ENCODE peak calls at places on chromosome 9, in five cellular contexts. M, V, G, Y and Z are unnamed samples.

GRCh38 chr9:133608881-133609280 is 308 bp downstream of the FAM163B start:
- DNase-seq in M (no peak), V (no peak), G (no peak), Y (peak), Z (no peak)

GRCh38 chr9:106284300-106284699 is 578.7 kb upstream of the ZNF462 start:
- DNase-seq in M (no peak), V (no peak), G (no peak), Y (peak), Z (no peak)

GRCh38 chr9:91099471-91099870 is 262.2 kb downstream of the AUH start:
- DNase-seq in M (no peak), V (no peak), G (no peak), Y (no peak), Z (no peak)

GRCh38 chr9:126979461-126979860 is 64.9 kb downstream of the RALGPS1 start:
- DNase-seq in M (no peak), V (no peak), G (peak), Y (no peak), Z (peak)

GRCh38 chr9:70060883-70061507 is 17.3 kb downstream of the MAMDC2 start:
- DNase-seq in M (no peak), V (no peak), G (no peak), Y (no peak), Z (no peak)

GRCh38 chr9:133423216-133423615 is 1.0 kb downstream of the ADAMTS13 start:
- DNase-seq in M (no peak), V (no peak), G (no peak), Y (no peak), Z (no peak)

GRCh38 chr9:91028166-91028827 is 226.7 kb downstream of the SYK start:
- DNase-seq in M (no peak), V (no peak), G (no peak), Y (peak), Z (peak)

GRCh38 chr9:110546411-110546871 is 33.1 kb downstream of the SVEP1 start:
- DNase-seq in M (no peak), V (no peak), G (no peak), Y (no peak), Z (no peak)

GRCh38 chr9:77449177-77450092 is 198.7 kb downstream of the GNA14 start:
- DNase-seq in M (no peak), V (no peak), G (no peak), Y (no peak), Z (no peak)

GRCh38 chr9:89845862-89846261 is 241.1 kb downstream of the GADD45G start:
- DNase-seq in M (no peak), V (no peak), G (no peak), Y (no peak), Z (peak)

GRCh38 chr9:104903609-104904008 is 24.3 kb downstream of the ABCA1 start:
- DNase-seq in M (no peak), V (peak), G (no peak), Y (no peak), Z (no peak)
- TF ChIP-seq POLR2AphosphoS5 in M (no peak), V (no peak), G (no peak), Y (no peak), Z (no peak)

DNA sequence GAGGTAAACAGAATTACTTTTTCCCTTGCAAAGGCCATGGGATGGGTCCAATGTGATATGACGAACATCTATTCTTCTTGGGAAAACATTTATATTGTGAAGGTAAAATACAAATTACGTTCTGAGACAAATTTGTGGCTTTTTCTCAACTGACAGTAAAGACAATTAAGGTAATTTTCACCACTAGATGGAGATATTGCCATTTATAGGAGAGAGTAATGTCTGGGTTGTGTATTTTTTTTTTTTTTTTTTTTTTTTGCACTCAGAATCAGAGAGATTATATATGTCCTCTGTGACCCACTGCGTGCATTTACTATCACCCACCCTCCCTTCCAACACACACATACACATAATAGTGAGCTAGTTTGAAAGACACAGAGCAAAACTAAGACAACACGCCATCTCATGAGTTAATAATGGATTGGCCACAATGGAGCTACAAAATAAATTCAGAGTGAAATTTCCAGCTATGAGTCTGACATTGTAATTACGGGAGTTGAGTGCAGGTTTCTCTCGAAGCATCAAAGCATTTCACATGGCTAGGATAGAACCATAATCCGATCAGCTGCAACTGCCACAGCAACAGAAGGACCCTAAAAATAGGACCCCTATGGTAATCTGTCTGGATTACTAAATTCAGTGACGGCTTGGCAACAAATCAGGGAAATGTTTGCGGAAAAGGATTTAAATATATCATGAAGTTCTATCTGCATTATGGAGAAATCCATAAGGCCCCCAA is 49.2 kb downstream of the ANXA1 start:
- DNase-seq in M (peak), V (no peak), G (no peak), Y (peak), Z (no peak)
- TF ChIP-seq CTCF in M (peak), V (no peak), G (peak), Y (peak), Z (peak)

GRCh38 chr9:101191723-101192122 is 163.2 kb downstream of the PLPPR1 start:
- DNase-seq in M (no peak), V (no peak), G (no peak), Y (no peak), Z (no peak)
- TF ChIP-seq POLR2AphosphoS5 in M (no peak), V (no peak), G (no peak), Y (no peak), Z (no peak)

GRCh38 chr9:115691097-115691496 is 462.5 kb upstream of the PAPPA start:
- DNase-seq in M (no peak), V (no peak), G (no peak), Y (no peak), Z (no peak)

GRCh38 chr9:115689331-115689730 is 464.3 kb upstream of the PAPPA start:
- DNase-seq in M (no peak), V (no peak), G (no peak), Y (no peak), Z (no peak)

GRCh38 chr9:115691686-115692085 is 461.9 kb upstream of the PAPPA start:
- DNase-seq in M (no peak), V (no peak), G (no peak), Y (no peak), Z (no peak)

GRCh38 chr9:115694991-115695390 is 458.6 kb upstream of the PAPPA start:
- DNase-seq in M (no peak), V (no peak), G (no peak), Y (no peak), Z (no peak)

DNA sequence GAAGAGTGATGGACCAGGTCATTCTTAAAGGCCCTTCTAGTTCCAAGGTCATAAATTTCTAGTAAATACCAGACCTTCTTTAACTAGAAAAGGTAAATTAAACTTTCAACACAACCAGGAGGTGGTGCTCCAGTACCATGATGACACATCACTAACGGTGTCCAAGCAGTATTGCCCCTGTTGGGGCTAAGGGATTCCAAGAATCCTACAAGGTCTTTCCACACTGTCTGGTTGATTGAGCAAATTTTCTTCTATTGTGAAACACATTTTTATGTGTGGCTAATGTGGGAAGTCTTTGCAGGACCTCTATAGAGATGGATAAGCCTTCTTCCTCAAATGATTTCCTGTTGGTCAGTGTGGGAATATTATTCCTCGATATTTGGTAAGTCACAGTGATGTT is 459.6 kb upstream of the PAPPA start:
- DNase-seq in M (no peak), V (no peak), G (no peak), Y (peak), Z (no peak)
- TF ChIP-seq CTCF in M (no peak), V (no peak), G (no peak), Y (peak), Z (no peak)